ENCODE peak calls at places on chromosomes 3 and 15, in four cellular contexts. P is keratinocyte; A is naive thymus-derived CD4-positive, alpha-beta T cell; C is body of pancreas. D is an unnamed sample.
A peak's percentile ranks its signal among the peaks of the same experiment; 100 is the strongest.

GRCh38 chr3:12970684-12971083 is 102.5 kb downstream of the IQSEC1 start:
- DNase-seq in P (no peak), A (no peak), C (no peak), D (no peak)

GRCh38 chr15:53576841-53577240 is 182.6 kb downstream of the WDR72 start:
- DNase-seq in P (no peak), A (no peak), C (no peak), D (no peak)

GRCh38 chr15:67185621-67186225 is 68.7 kb downstream of the AAGAB start:
- DNase-seq in P (peak; percentile 23), A (no peak), C (no peak), D (no peak)

GRCh38 chr3:123679712-123680386 is 95.0 kb upstream of the HACD2 start:
- DNase-seq in P (no peak), A (no peak), C (no peak), D (no peak)

GRCh38 chr15:39887211-39887610 is 32.9 kb downstream of the GPR176 start:
- DNase-seq in P (no peak), A (no peak), C (no peak), D (no peak)

GRCh38 chr3:189360291-189360690 is 188.5 kb downstream of the TPRG1 start:
- DNase-seq in P (no peak), A (no peak), C (no peak), D (no peak)

GRCh38 chr3:178518660-178519396 is 17.4 kb upstream of the KCNMB2 start:
- DNase-seq in P (no peak), A (no peak), C (peak; percentile 36), D (peak; percentile 89)

GRCh38 chr3:65785065-65785645 is 253.6 kb downstream of the MAGI1 start:
- DNase-seq in P (peak; percentile 17), A (no peak), C (no peak), D (peak; percentile 23)

GRCh38 chr15:77243716-77244401 is 172.9 kb upstream of the TSPAN3 start:
- DNase-seq in P (no peak), A (no peak), C (no peak), D (no peak)

GRCh38 chr3:128253150-128253549 is 99.9 kb downstream of the EEFSEC start:
- DNase-seq in P (no peak), A (no peak), C (no peak), D (no peak)

GRCh38 chr3:123100192-123100776 is 33.5 kb downstream of the PDIA5 start:
- DNase-seq in P (no peak), A (no peak), C (no peak), D (no peak)

GRCh38 chr3:149941946-149942345 is 28.7 kb downstream of the PFN2 start:
- DNase-seq in P (no peak), A (no peak), C (no peak), D (no peak)

GRCh38 chr3:22089284-22089683 is 338.3 kb upstream of the ZNF385D start:
- DNase-seq in P (no peak), A (no peak), C (peak; percentile 33), D (no peak)

GRCh38 chr3:11558002-11558401 is 85.7 kb downstream of the VGLL4 start:
- DNase-seq in P (peak; percentile 57), A (no peak), C (no peak), D (no peak)
- H3K36me3 ChIP-seq in P (peaks cover 19% of the 10 kb centered on the region), A (no peaks in the 10 kb centered on the region), C (no peaks in the 10 kb centered on the region), D (peaks cover 31% of the 10 kb centered on the region)

GRCh38 chr15:68580883-68581155 is 2.0 kb downstream of the CORO2B start:
- DNase-seq in P (no peak), A (no peak), C (no peak), D (no peak)
- H3K4me3 ChIP-seq in P (no peak overlapping the region), A (no peak overlapping the region), C (no peak overlapping the region), D (no peak overlapping the region)

DNA sequence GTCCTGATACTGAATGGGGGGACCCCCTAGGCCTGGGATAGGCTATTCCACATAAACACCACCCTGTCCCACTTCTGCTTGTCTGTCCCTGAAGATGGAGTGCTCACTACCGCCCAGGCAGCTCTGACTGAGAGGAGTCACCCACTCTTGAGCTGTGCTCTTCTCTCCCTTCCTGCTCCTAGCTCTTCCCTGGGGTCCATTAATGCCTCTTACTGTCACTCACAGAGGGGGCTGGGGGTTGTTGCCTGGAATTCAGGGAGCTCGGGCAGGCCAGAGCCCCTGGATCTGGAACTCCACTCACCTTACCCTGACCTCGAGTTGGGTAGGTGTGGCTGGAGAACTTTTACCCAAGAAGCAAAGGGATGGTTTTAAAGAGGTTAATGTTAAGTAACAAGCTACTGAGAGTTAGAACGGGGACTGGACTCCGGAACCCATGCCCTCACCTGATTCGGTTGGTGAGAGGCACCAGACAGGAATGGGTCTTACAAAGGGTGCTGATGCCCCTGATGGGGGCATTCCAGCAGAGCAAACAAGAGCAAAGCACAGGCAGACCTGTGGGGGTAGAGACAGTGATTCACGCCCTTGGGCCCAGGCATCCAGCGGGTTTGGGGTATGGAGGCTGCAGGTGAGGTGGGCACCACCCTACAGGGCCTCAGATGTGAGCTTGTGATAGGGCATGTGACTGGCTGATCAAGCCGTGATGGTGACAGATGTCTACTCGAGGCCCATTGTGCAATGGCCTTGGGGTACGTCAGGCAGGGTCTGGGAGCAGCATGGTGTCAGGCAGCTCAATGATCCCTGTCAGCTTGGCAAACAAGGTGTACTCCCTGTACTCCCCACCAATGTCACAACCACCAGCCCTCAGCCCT is 5.4 kb downstream of the NBEAL2 start:
- DNase-seq in P (no peak), A (no peak), C (no peak), D (no peak)
- H3K36me3 ChIP-seq in P (peaks cover 3% of the 10 kb centered on the region), A (no peaks in the 10 kb centered on the region), C (no peaks in the 10 kb centered on the region), D (peaks cover 8% of the 10 kb centered on the region)

GRCh38 chr3:196082471-196082971 is 631 bp upstream of the TFRC start:
- DNase-seq in P (no peak), A (no peak), C (no peak), D (no peak)
- H3K4me3 ChIP-seq in P (peak overlapping the region; percentile 100), A (peak overlapping the region; percentile 70), C (peak overlapping the region; percentile 63), D (peak overlapping the region; percentile 73)